ENCODE peak calls at places on chromosomes 6 and 20, in seven cellular contexts. X is SK-N-SH, P is GM12878, Q is HCT116, W is H1, Y is HepG2, B is K562. C is an unnamed sample.

GRCh38 chr6:63904844-63905243 is 269.2 kb downstream of the PHF3 start:
- DNase-seq in X (no peak), P (no peak), Q (no peak), W (no peak), Y (no peak), B (no peak), C (no peak)

GRCh38 chr6:158879180-158879579 is 60.0 kb upstream of the EZR start:
- DNase-seq in X (no peak), P (no peak), Q (no peak), W (no peak), Y (no peak), B (no peak), C (no peak)

GRCh38 chr6:100035873-100036653 is 42.0 kb upstream of the MCHR2 start:
- DNase-seq in X (no peak), P (no peak), Q (no peak), W (no peak), Y (no peak), B (no peak), C (no peak)

GRCh38 chr6:170471458-170471857 is 81.6 kb downstream of the PSMB1 start:
- DNase-seq in X (no peak), P (no peak), Q (no peak), W (no peak), Y (no peak), B (no peak), C (no peak)

GRCh38 chr6:116278478-116278822 is 1.3 kb downstream of the TSPYL1 start:
- DNase-seq in X (no peak), P (no peak), Q (no peak), W (no peak), Y (no peak), B (no peak), C (no peak)

GRCh38 chr6:84791233-84791632 is 26.8 kb upstream of the TBX18 start:
- DNase-seq in X (no peak), P (no peak), Q (no peak), W (no peak), Y (no peak), B (peak), C (no peak)

GRCh38 chr6:84150680-84151079 is 76.8 kb downstream of the CEP162 start:
- DNase-seq in X (no peak), P (no peak), Q (no peak), W (no peak), Y (no peak), B (no peak), C (no peak)

GRCh38 chr6:31246051-31246495 is 25.8 kb downstream of the HLA-C start:
- DNase-seq in X (no peak), P (no peak), Q (peak), W (no peak), Y (peak), B (no peak), C (peak)

GRCh38 chr20:47860049-47860830 is 75.0 kb upstream of the SULF2 start:
- DNase-seq in X (no peak), P (no peak), Q (no peak), W (no peak), Y (no peak), B (no peak), C (no peak)

GRCh38 chr6:143970827-143971226 is 37.2 kb downstream of the PLAGL1 start:
- DNase-seq in X (no peak), P (no peak), Q (no peak), W (no peak), Y (no peak), B (no peak), C (no peak)

GRCh38 chr6:82363368-82364086 is at the start of gene TPBG:
- DNase-seq in X (peak), P (no peak), Q (peak), W (peak), Y (peak), B (peak), C (peak)

GRCh38 chr20:5848711-5849505 is 98.7 kb downstream of the SHLD1 start:
- DNase-seq in X (no peak), P (peak), Q (no peak), W (no peak), Y (no peak), B (no peak), C (no peak)

GRCh38 chr6:151805286-151805840 is 2.1 kb upstream of the ESR1 start:
- DNase-seq in X (peak), P (no peak), Q (no peak), W (no peak), Y (no peak), B (no peak), C (peak)

GRCh38 chr6:10386756-10387654 is 27.9 kb downstream of the TFAP2A start:
- DNase-seq in X (no peak), P (no peak), Q (no peak), W (no peak), Y (no peak), B (no peak), C (no peak)

GRCh38 chr6:170187669-170188566 is 103.0 kb downstream of the DLL1 start:
- DNase-seq in X (no peak), P (no peak), Q (no peak), W (no peak), Y (no peak), B (no peak), C (no peak)

GRCh38 chr6:26412225-26412624 is 10.2 kb downstream of the BTN3A1 start:
- DNase-seq in X (no peak), P (no peak), Q (no peak), W (no peak), Y (no peak), B (no peak), C (no peak)

GRCh38 chr20:4929686-4930397 is 71.5 kb downstream of the SLC23A2 start:
- DNase-seq in X (no peak), P (no peak), Q (no peak), W (no peak), Y (no peak), B (no peak), C (no peak)

GRCh38 chr6:169171951-169172350 is 81.7 kb downstream of the THBS2 start:
- DNase-seq in X (no peak), P (no peak), Q (no peak), W (no peak), Y (no peak), B (no peak), C (no peak)

GRCh38 chr6:150343434-150343833 is 25.4 kb upstream of the IYD start:
- DNase-seq in X (no peak), P (no peak), Q (no peak), W (no peak), Y (no peak), B (no peak), C (no peak)

GRCh38 chr6:53906842-53907241 is 112.0 kb downstream of the LRRC1 start:
- DNase-seq in X (no peak), P (no peak), Q (no peak), W (no peak), Y (no peak), B (no peak), C (no peak)

GRCh38 chr6:10314163-10314955 is 100.5 kb downstream of the TFAP2A start:
- DNase-seq in X (no peak), P (no peak), Q (no peak), W (no peak), Y (no peak), B (peak), C (peak)

GRCh38 chr6:51112731-51113130 is 294.1 kb downstream of the TFAP2B start:
- DNase-seq in X (no peak), P (no peak), Q (no peak), W (no peak), Y (no peak), B (no peak), C (no peak)

GRCh38 chr6:128131566-128131965 is 230.7 kb upstream of the THEMIS start:
- DNase-seq in X (no peak), P (no peak), Q (no peak), W (no peak), Y (no peak), B (no peak), C (no peak)

GRCh38 chr6:30990422-30991086 is 7.0 kb downstream of the MUC21 start:
- DNase-seq in X (no peak), P (no peak), Q (no peak), W (no peak), Y (no peak), B (no peak), C (no peak)

GRCh38 chr20:44010162-44010704 is 95.6 kb downstream of the TOX2 start:
- DNase-seq in X (peak), P (no peak), Q (no peak), W (no peak), Y (no peak), B (peak), C (no peak)

GRCh38 chr20:63337786-63338420 is 23.2 kb downstream of the CHRNA4 start:
- DNase-seq in X (no peak), P (no peak), Q (no peak), W (no peak), Y (no peak), B (no peak), C (no peak)

GRCh38 chr6:110041830-110042229 is 63.7 kb downstream of the GPR6 start:
- DNase-seq in X (no peak), P (no peak), Q (no peak), W (no peak), Y (no peak), B (no peak), C (no peak)

GRCh38 chr6:39347201-39347600 is 24.7 kb upstream of the KCNK16 start:
- DNase-seq in X (no peak), P (no peak), Q (no peak), W (no peak), Y (no peak), B (no peak), C (no peak)

GRCh38 chr20:52937701-52938100 is 34.5 kb upstream of the TSHZ2 start:
- DNase-seq in X (no peak), P (no peak), Q (no peak), W (no peak), Y (peak), B (no peak), C (peak)

GRCh38 chr20:51456511-51457280 is 85.8 kb downstream of the NFATC2 start:
- DNase-seq in X (peak), P (no peak), Q (peak), W (no peak), Y (peak), B (peak), C (peak)

GRCh38 chr6:16286151-16286522 is 47.8 kb downstream of the GMPR start:
- DNase-seq in X (peak), P (no peak), Q (peak), W (peak), Y (peak), B (peak), C (peak)

DNA sequence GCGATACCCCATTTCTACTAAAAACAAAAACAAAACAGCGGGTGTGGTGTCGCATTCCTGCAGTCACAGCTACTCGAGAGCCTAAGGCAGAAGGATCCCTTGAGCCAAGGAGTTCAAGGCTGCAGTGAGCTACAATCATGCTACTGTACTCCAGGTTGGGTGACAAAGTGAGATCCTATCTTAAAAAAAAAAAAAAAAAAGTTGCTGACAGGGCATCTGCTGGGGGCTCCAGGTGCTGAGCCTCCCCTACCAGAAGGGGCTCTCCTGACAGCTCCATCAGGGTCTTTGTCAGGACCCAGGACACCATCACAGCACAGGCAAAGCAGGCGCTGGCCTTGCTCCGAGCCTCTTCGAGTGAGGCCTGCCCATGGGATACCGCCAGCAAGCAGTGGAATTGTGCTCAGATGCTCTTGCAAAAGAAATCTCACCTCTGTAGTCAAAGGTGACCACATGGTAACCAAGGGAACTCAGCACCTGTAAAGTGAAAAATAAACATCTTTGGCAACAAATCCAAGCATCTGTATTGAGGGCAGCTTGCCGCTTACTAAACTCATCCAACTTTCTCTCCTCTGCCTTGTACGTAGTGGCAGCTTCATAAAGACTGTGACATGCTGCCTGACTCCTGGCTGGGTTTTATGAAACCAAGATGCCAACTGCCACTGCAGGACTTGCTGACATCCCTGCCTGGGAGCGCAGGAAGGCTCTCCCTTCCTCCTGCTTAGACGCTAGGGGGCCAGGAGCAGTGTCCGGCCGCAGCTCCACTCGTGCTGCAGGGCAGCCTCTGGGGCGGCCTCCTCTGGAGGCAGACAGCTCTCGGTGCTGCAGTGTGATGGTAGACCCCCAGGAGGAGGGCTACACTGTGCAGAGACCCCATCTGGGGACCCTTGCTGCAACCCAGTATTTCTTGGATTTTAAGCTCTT is 66.9 kb downstream of the PYGB start:
- DNase-seq in X (no peak), P (no peak), Q (no peak), W (no peak), Y (no peak), B (no peak), C (no peak)
- TF ChIP-seq JUND in X (no peak), P (no peak), Q (no peak), W (no peak), Y (no peak), B (no peak), C (no peak)

GRCh38 chr6:166559211-166559610 is 27.3 kb downstream of the RAMACL start:
- DNase-seq in X (no peak), P (no peak), Q (no peak), W (no peak), Y (no peak), B (no peak), C (no peak)
- TF ChIP-seq JUND in X (no peak), P (no peak), Q (no peak), W (no peak), Y (no peak), B (no peak), C (no peak)

DNA sequence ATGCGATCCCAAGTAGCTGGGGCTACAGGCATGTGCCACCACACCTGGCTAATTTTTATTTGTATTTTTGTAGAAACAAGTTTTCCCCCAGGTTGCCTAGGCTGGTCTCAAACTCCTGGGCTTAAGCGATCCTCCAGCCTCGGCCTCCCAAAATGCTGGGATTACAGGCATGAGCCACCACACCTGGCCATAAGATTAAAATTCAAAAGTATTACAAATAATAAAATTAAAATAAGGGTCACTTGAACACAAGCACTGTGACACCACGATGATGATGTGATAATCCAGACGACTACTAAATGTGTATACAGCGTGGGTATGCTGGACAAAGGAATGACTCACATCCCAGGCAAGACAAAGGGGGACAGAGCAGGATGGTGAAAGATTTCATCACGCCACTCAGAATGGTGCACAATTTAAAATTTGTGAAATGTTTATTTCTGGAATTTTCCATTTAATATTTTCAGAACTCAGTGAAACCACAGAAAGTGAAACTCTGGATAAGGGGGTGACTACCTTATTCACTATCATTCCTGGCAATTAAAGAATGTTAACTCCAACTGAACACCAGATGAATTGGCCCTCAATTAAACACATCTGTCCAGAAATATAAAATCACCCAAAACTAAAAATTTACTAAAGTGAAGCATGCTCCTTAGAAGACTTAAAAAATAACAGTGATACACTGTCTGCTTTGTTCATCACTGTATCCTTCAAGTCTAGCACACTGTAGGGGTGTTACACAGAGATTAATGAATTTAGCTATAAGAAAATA is 13.1 kb downstream of the B4GALT5 start:
- DNase-seq in X (no peak), P (no peak), Q (peak), W (no peak), Y (peak), B (peak), C (no peak)
- TF ChIP-seq JUND in X (peak), P (no peak), Q (peak), W (peak), Y (no peak), B (peak), C (no peak)

DNA sequence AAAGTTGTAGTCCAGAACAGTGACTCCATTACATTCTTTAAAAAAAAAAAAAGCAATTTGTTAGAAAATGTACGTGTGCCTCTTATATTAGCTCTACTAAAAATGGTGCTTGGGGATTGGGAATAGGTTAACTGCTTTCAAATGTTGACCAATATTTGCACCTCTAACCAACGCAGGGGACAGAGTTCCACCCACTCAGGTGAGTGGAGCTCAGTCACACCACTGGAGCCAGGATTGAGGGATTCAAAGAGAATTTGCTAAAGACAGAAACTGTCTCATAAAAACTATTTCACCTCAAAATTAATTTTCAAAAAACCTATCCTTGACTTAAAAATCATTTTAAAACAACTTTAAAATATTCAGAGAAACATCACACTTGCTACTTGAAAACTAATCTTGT is 88.8 kb downstream of the PDE10A start:
- DNase-seq in X (no peak), P (no peak), Q (no peak), W (no peak), Y (no peak), B (no peak), C (no peak)
- TF ChIP-seq JUND in X (no peak), P (no peak), Q (no peak), W (no peak), Y (no peak), B (no peak), C (no peak)

C was measured in T47D.